ENCODE peak calls at places on chromosome 21, in eight cellular contexts. F is CD8-positive, alpha-beta memory T cell; T is tibial artery; J is A549; H is RWPE2; Z is IMR-90; C is heart right ventricle; I is thoracic aorta. X is an unnamed sample.
A peak's percentile ranks its signal among the peaks of the same experiment; 100 is the strongest.

GRCh38 chr21:38151021-38151645 is 105.7 kb upstream of the KCNJ15 start:
- DNase-seq in F (no peak), Z (no peak), I (no peak), H (no peak), T (no peak), J (no peak), C (no peak), X (no peak)

GRCh38 chr21:32532636-32533035 is 52.7 kb downstream of the TCP10L start:
- DNase-seq in I (no peak), J (no peak), Z (no peak), T (no peak), F (no peak), C (no peak), H (no peak), X (no peak)

GRCh38 chr21:27838585-27838984 is 871.7 kb upstream of the ADAMTS5 start:
- DNase-seq in J (no peak), T (no peak), I (no peak), F (no peak), C (no peak), Z (no peak), H (no peak), X (no peak)

GRCh38 chr21:36767096-36767495 is 68.2 kb downstream of the SIM2 start:
- DNase-seq in H (no peak), F (no peak), T (no peak), C (no peak), Z (no peak), I (no peak), J (no peak), X (no peak)

GRCh38 chr21:26798856-26799751 is 46.1 kb downstream of the ADAMTS1 start:
- DNase-seq in F (no peak), I (no peak), C (no peak), Z (peak; percentile 81), H (no peak), T (no peak), J (no peak), X (no peak)

GRCh38 chr21:35637431-35637830 is 422.9 kb downstream of the SETD4 start:
- DNase-seq in I (no peak), H (no peak), F (no peak), T (peak; percentile 69), Z (peak; percentile 61), J (no peak), C (no peak), X (no peak)

GRCh38 chr21:32257952-32258785 is 20.7 kb downstream of the MIS18A start:
- DNase-seq in C (peak; percentile 43), J (peak; percentile 70), H (no peak), T (peak; percentile 83), I (no peak), F (no peak), Z (peak; percentile 85), X (peak; percentile 54)

GRCh38 chr21:17352937-17353655 is 159.7 kb upstream of the CXADR start:
- DNase-seq in F (no peak), I (no peak), Z (no peak), T (no peak), H (no peak), C (no peak), J (no peak), X (no peak)

GRCh38 chr21:21232320-21232719 is 234.1 kb downstream of the NCAM2 start:
- DNase-seq in H (no peak), T (no peak), C (no peak), Z (peak; percentile 71), I (no peak), J (no peak), F (no peak), X (peak; percentile 29)

GRCh38 chr21:28487455-28488070 is 505.1 kb downstream of the LTN1 start:
- DNase-seq in J (no peak), C (no peak), F (no peak), T (no peak), Z (no peak), I (no peak), H (no peak), X (no peak)

GRCh38 chr21:31524140-31524539 is 135.4 kb upstream of the SOD1 start:
- DNase-seq in C (no peak), H (no peak), F (no peak), Z (no peak), I (no peak), J (peak; percentile 19), T (no peak), X (no peak)

GRCh38 chr21:38900499-38900898 is 94.8 kb downstream of the ETS2 start:
- DNase-seq in Z (no peak), I (no peak), J (no peak), C (no peak), H (no peak), F (no peak), T (no peak), X (no peak)

GRCh38 chr21:37166733-37167132 is 93.7 kb downstream of the TTC3 start:
- DNase-seq in I (no peak), Z (no peak), F (no peak), T (no peak), J (peak; percentile 12), C (no peak), H (no peak), X (no peak)

GRCh38 chr21:16455978-16456377 is 726.2 kb downstream of the USP25 start:
- DNase-seq in C (no peak), T (no peak), I (no peak), F (no peak), Z (no peak), J (no peak), H (no peak), X (no peak)

GRCh38 chr21:39675595-39675994 is 62.9 kb downstream of the B3GALT5 start:
- DNase-seq in I (no peak), J (no peak), F (no peak), T (no peak), C (no peak), Z (no peak), H (no peak), X (no peak)

GRCh38 chr21:42471716-42472330 is 24.2 kb downstream of the RSPH1 start:
- DNase-seq in H (no peak), F (no peak), Z (no peak), I (no peak), T (peak; percentile 40), C (no peak), J (no peak), X (no peak)
- H3K9me3 ChIP-seq in H (no peaks in the 10 kb centered on the region), F (no peaks in the 10 kb centered on the region), Z (no peaks in the 10 kb centered on the region), I (no peaks in the 10 kb centered on the region), T (no peaks in the 10 kb centered on the region), C (no peaks in the 10 kb centered on the region), J (no peaks in the 10 kb centered on the region), X (no peaks in the 10 kb centered on the region)

GRCh38 chr21:42777757-42778344 is 101.5 kb downstream of the WDR4 start:
- DNase-seq in C (no peak), J (no peak), I (no peak), H (no peak), Z (no peak), T (no peak), F (no peak), X (no peak)
- H3K27ac ChIP-seq in C (no peak overlapping the region), J (no peak overlapping the region), I (no peak overlapping the region), H (no peak overlapping the region), Z (no peak overlapping the region), T (no peak overlapping the region), F (no peak overlapping the region), X (no peak overlapping the region)

DNA sequence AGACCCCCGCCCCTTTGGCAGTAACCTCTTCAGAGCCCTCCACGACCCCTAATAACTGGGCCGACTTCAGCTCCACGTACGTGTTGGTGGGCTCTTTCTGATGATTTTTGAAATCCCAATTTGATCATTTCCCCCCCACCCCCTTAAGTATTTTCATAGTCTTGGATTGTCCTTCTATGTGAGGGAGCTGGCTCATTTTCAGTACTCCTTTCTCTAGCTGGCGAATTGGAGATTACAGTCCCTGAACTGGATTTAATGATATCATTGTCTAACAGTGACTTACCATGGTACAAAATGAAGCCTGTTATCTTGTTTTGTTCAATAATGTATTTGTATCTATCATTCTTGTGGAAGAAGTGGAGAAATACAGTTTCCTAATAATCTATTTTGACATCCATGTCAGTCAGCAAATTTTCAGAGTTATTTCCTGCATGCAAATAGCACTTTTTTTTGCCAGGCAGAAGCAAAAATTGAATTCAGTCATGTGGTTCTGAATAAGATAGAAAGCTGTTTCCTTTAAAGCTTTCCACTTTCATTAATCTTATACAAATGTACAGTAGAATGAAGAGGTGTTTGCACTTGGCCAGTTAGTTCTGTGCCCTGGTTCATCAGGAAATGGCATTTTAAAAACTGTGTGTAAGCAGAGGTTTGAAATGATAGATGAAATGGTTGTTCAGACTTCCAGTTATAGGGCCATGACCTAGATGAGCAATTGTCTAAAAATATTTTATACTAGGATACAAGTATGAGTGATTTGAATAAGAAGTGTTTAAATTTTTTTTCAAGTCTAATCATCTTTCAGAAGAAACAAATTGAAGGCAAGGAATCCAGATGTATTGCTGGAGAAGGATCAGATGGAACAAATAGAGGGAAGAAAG is 104.2 kb downstream of the ATP5PO start:
- DNase-seq in F (no peak), Z (no peak), J (no peak), T (no peak), I (no peak), H (no peak), C (no peak), X (no peak)
- H3K9me3 ChIP-seq in F (no peaks in the 10 kb centered on the region), Z (no peaks in the 10 kb centered on the region), J (no peaks in the 10 kb centered on the region), T (no peaks in the 10 kb centered on the region), I (no peaks in the 10 kb centered on the region), H (no peaks in the 10 kb centered on the region), C (no peaks in the 10 kb centered on the region), X (no peaks in the 10 kb centered on the region)

GRCh38 chr21:45300786-45301520 is 13.3 kb upstream of the POFUT2 start:
- DNase-seq in I (no peak), C (peak; percentile 17), H (peak; percentile 65), J (no peak), Z (no peak), F (no peak), T (peak; percentile 68), X (no peak)
- H3K27ac ChIP-seq in I (no peak overlapping the region), C (peak overlapping the region; percentile 95), H (no peak overlapping the region), J (no peak overlapping the region), Z (no peak overlapping the region), F (no peak overlapping the region), T (peak overlapping the region; percentile 94), X (peak overlapping the region; percentile 31)

GRCh38 chr21:20220586-20220985 is 777.6 kb upstream of the NCAM2 start:
- DNase-seq in Z (no peak), I (no peak), H (no peak), F (no peak), T (no peak), J (no peak), C (no peak), X (no peak)
- H3K9me3 ChIP-seq in Z (peaks cover 11% of the 10 kb centered on the region), I (no peaks in the 10 kb centered on the region), H (no peaks in the 10 kb centered on the region), F (no peaks in the 10 kb centered on the region), T (no peaks in the 10 kb centered on the region), J (no peaks in the 10 kb centered on the region), C (no peaks in the 10 kb centered on the region), X (peaks cover 23% of the 10 kb centered on the region)

GRCh38 chr21:45972716-45973474 is 8.7 kb upstream of the COL6A1 start:
- DNase-seq in J (no peak), T (peak; percentile 82), H (peak; percentile 52), C (peak; percentile 84), F (no peak), Z (peak; percentile 92), I (no peak), X (peak; percentile 88)
- H3K27ac ChIP-seq in J (peak overlapping the region; percentile 68), T (peak overlapping the region; percentile 95), H (no peak overlapping the region), C (peak overlapping the region; percentile 95), F (no peak overlapping the region), Z (peak overlapping the region; percentile 91), I (peak overlapping the region; percentile 98), X (peak overlapping the region; percentile 97)

GRCh38 chr21:40683349-40683748 is 163.6 kb downstream of the DSCAM start:
- DNase-seq in J (no peak), C (no peak), H (no peak), Z (no peak), F (no peak), T (no peak), I (no peak), X (no peak)
- H3K9me3 ChIP-seq in J (no peaks in the 10 kb centered on the region), C (no peaks in the 10 kb centered on the region), H (no peaks in the 10 kb centered on the region), Z (peaks cover 20% of the 10 kb centered on the region), F (no peaks in the 10 kb centered on the region), T (no peaks in the 10 kb centered on the region), I (no peaks in the 10 kb centered on the region), X (peaks cover 37% of the 10 kb centered on the region)